ENCODE peak calls at places on chromosome 5, in four cellular contexts. P is mammary epithelial cell, R is fibroblast of lung, N is iPS DF 6.9. Z is an unnamed sample.

GRCh38 chr5:123951204-123951977 is 439.4 kb downstream of the CSNK1G3 start:
- DNase-seq in P (peak; percentile 95), R (peak; percentile 98), N (no peak), Z (no peak)

GRCh38 chr5:130715541-130715940 is 449.5 kb downstream of the HINT1 start:
- DNase-seq in P (peak; percentile 24), R (peak; percentile 9), N (no peak), Z (no peak)

GRCh38 chr5:143977891-143978448 is 166.0 kb downstream of the HMHB1 start:
- DNase-seq in P (peak; percentile 86), R (no peak), N (no peak), Z (no peak)

GRCh38 chr5:130104895-130105684 is 200.8 kb downstream of the CHSY3 start:
- DNase-seq in P (no peak), R (no peak), N (no peak), Z (no peak)

GRCh38 chr5:144352318-144352717 is 181.6 kb downstream of the KCTD16 start:
- DNase-seq in P (no peak), R (no peak), N (no peak), Z (no peak)

GRCh38 chr5:543755-544674 is 19.8 kb upstream of the SLC9A3 start:
- DNase-seq in P (no peak), R (no peak), N (no peak), Z (peak; percentile 26)

GRCh38 chr5:41482715-41483114 is 27.7 kb downstream of the PLCXD3 start:
- DNase-seq in P (no peak), R (no peak), N (no peak), Z (no peak)

GRCh38 chr5:21654-22233 is 70.2 kb upstream of the PLEKHG4B start:
- DNase-seq in P (peak; percentile 20), R (no peak), N (no peak), Z (no peak)

GRCh38 chr5:41109186-41109585 is 38.0 kb upstream of the MROH2B start:
- DNase-seq in P (no peak), R (peak; percentile 62), N (no peak), Z (no peak)

GRCh38 chr5:79935992-79936643 is 54.9 kb downstream of the MTX3 start:
- DNase-seq in P (no peak), R (peak; percentile 74), N (no peak), Z (no peak)

GRCh38 chr5:96432245-96433065 is 593 bp downstream of the PCSK1 start:
- DNase-seq in P (no peak), R (no peak), N (no peak), Z (no peak)

GRCh38 chr5:33180900-33181299 is 259.9 kb upstream of the TARS1 start:
- DNase-seq in P (peak; percentile 24), R (peak; percentile 75), N (no peak), Z (no peak)

GRCh38 chr5:1555011-1555807 is 31.4 kb upstream of the LPCAT1 start:
- DNase-seq in P (peak; percentile 85), R (peak; percentile 82), N (no peak), Z (no peak)

GRCh38 chr5:50800410-50800809 is 134.0 kb downstream of the PARP8 start:
- DNase-seq in P (no peak), R (no peak), N (no peak), Z (no peak)
- H3K36me3 ChIP-seq in P (peaks cover 3% of the 10 kb centered on the region), R (no peaks in the 10 kb centered on the region), N (no peaks in the 10 kb centered on the region), Z (no peaks in the 10 kb centered on the region)

GRCh38 chr5:62343428-62343827 is 37.4 kb downstream of the KIF2A start:
- DNase-seq in P (peak; percentile 57), R (no peak), N (no peak), Z (no peak)

GRCh38 chr5:62346727-62347126 is 40.7 kb downstream of the KIF2A start:
- DNase-seq in P (no peak), R (no peak), N (no peak), Z (no peak)

GRCh38 chr5:62347928-62348327 is 41.9 kb downstream of the KIF2A start:
- DNase-seq in P (no peak), R (no peak), N (no peak), Z (no peak)

GRCh38 chr5:62354028-62354874 is 48.2 kb downstream of the KIF2A start:
- DNase-seq in P (peak; percentile 40), R (peak; percentile 74), N (no peak), Z (peak; percentile 50)

GRCh38 chr5:62348723-62349481 is 42.9 kb downstream of the KIF2A start:
- DNase-seq in P (no peak), R (no peak), N (no peak), Z (no peak)
- H3K36me3 ChIP-seq in P (peaks cover 23% of the 10 kb centered on the region), R (no peaks in the 10 kb centered on the region), N (peaks cover 4% of the 10 kb centered on the region), Z (peaks cover 26% of the 10 kb centered on the region)

GRCh38 chr5:179862296-179862695 is 3.7 kb upstream of the MRNIP start:
- DNase-seq in P (no peak), R (no peak), N (no peak), Z (no peak)

GRCh38 chr5:179862891-179863290 is 4.3 kb upstream of the MRNIP start:
- DNase-seq in P (no peak), R (no peak), N (no peak), Z (no peak)

GRCh38 chr5:179864686-179865085 is 6.1 kb upstream of the MRNIP start:
- DNase-seq in P (no peak), R (no peak), N (no peak), Z (no peak)

GRCh38 chr5:179865471-179866240 is 7.0 kb upstream of the MRNIP start:
- DNase-seq in P (peak; percentile 19), R (no peak), N (no peak), Z (no peak)

GRCh38 chr5:179863449-179864085 is 5.0 kb upstream of the MRNIP start:
- DNase-seq in P (no peak), R (no peak), N (no peak), Z (no peak)
- H3K36me3 ChIP-seq in P (peaks cover 18% of the 10 kb centered on the region), R (peaks cover 27% of the 10 kb centered on the region), N (peaks cover 16% of the 10 kb centered on the region), Z (peaks cover 5% of the 10 kb centered on the region)

GRCh38 chr5:120479066-120479465 is 15.0 kb downstream of the PRR16 start:
- DNase-seq in P (peak; percentile 16), R (peak; percentile 54), N (no peak), Z (no peak)

GRCh38 chr5:120476063-120476462 is 12.0 kb downstream of the PRR16 start:
- DNase-seq in P (no peak), R (no peak), N (no peak), Z (no peak)

GRCh38 chr5:120471971-120472370 is 7.9 kb downstream of the PRR16 start:
- DNase-seq in P (no peak), R (no peak), N (no peak), Z (no peak)

GRCh38 chr5:120473332-120473731 is 9.2 kb downstream of the PRR16 start:
- DNase-seq in P (no peak), R (no peak), N (no peak), Z (no peak)
- H3K36me3 ChIP-seq in P (no peaks in the 10 kb centered on the region), R (no peaks in the 10 kb centered on the region), N (no peaks in the 10 kb centered on the region), Z (no peaks in the 10 kb centered on the region)

DNA sequence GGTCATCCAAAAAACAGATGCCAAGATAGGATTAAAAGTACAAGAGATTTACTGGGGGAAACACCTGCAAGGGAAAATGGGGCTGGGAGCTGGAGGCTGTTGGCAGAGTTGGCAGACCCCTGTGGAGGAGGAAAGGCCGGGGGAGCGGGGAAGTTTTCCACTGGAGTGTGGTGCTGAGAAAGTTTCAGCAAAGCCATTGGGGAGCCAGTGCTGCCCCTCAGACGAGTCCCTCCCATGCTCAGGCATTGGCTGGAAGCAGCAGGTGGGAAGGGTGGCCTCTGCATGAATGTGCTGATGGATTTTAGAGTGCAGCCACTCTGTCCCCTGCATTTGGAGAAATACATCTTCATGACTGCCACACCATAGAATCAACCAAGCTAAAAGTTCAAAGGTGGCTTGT is 52.8 kb downstream of the TTC1 start:
- DNase-seq in P (no peak), R (no peak), N (no peak), Z (no peak)
- H3K36me3 ChIP-seq in P (peaks cover 6% of the 10 kb centered on the region), R (peaks cover 6% of the 10 kb centered on the region), N (peaks cover 11% of the 10 kb centered on the region), Z (peaks cover 40% of the 10 kb centered on the region)